ENCODE peak calls at places on chromosomes 13 and 19, in ten cellular contexts. A, J, B, W, X, O, T, I, S and M are unnamed samples. For H3K4me1, the result is how much of the 10 kb centered on the place peaks cover.

GRCh38 chr19:7986321-7987083 is 18.9 kb downstream of the ELAVL1 start:
- DNase-seq in A (no peak), S (no peak), O (no peak), J (no peak), X (no peak), T (no peak), W (no peak), B (no peak), I (no peak), M (no peak)

GRCh38 chr19:31717316-31717715 is 368.1 kb upstream of the TSHZ3 start:
- DNase-seq in W (no peak), O (no peak), T (no peak), B (no peak), X (no peak), A (no peak), J (no peak), I (no peak), S (no peak), M (no peak)

GRCh38 chr19:5691205-5691929 is 1.3 kb downstream of the RPL36 start:
- DNase-seq in X (peak), A (no peak), W (peak), B (no peak), O (no peak), I (peak), T (peak), S (peak), J (no peak), M (no peak)

GRCh38 chr19:55406869-55407624 is 541 bp downstream of the UBE2S start:
- DNase-seq in J (no peak), T (peak), I (peak), B (peak), S (no peak), W (no peak), A (peak), O (no peak), X (peak), M (no peak)

GRCh38 chr13:35988648-35989081 is 142.5 kb downstream of the DCLK1 start:
- DNase-seq in O (no peak), A (no peak), W (no peak), B (no peak), S (no peak), J (no peak), X (no peak), I (no peak), T (no peak), M (no peak)

GRCh38 chr19:6010107-6010506 is 32.2 kb upstream of the RANBP3 start:
- DNase-seq in W (no peak), B (no peak), X (no peak), O (no peak), I (no peak), A (no peak), S (no peak), T (no peak), J (no peak), M (no peak)

GRCh38 chr13:41909524-41909923 is 51.4 kb downstream of the VWA8 start:
- DNase-seq in W (no peak), B (no peak), A (no peak), T (no peak), O (no peak), I (no peak), J (no peak), X (no peak), S (no peak), M (no peak)

GRCh38 chr13:96178759-96179158 is 88.9 kb downstream of the HS6ST3 start:
- DNase-seq in X (no peak), B (no peak), O (no peak), A (no peak), W (no peak), T (no peak), S (no peak), J (no peak), I (no peak), M (no peak)

GRCh38 chr13:22298530-22298929 is 627.7 kb downstream of the FGF9 start:
- DNase-seq in I (no peak), X (no peak), B (no peak), O (no peak), J (no peak), W (peak), S (no peak), A (no peak), T (no peak), M (no peak)

GRCh38 chr13:76709851-76710250 is 176.4 kb downstream of the KCTD12 start:
- DNase-seq in J (no peak), T (no peak), S (no peak), A (no peak), I (no peak), B (no peak), X (no peak), W (no peak), O (no peak), M (no peak)

GRCh38 chr13:112462408-112462807 is 86.3 kb downstream of the SPACA7 start:
- DNase-seq in I (no peak), B (no peak), W (no peak), O (no peak), X (no peak), T (no peak), A (no peak), S (no peak), J (no peak), M (no peak)

GRCh38 chr19:16327911-16328823 is 3.5 kb downstream of the KLF2 start:
- DNase-seq in O (peak), S (no peak), A (peak), I (peak), J (peak), T (peak), X (no peak), B (peak), W (peak), M (peak)

GRCh38 chr13:29969286-29969685 is 118.9 kb upstream of the UBL3 start:
- DNase-seq in J (no peak), S (no peak), A (no peak), O (no peak), T (no peak), W (no peak), I (no peak), X (no peak), B (no peak), M (no peak)

GRCh38 chr19:18802354-18802753 is 11.2 kb upstream of the COMP start:
- DNase-seq in J (no peak), X (peak), O (no peak), S (no peak), A (no peak), W (no peak), B (no peak), T (no peak), I (no peak), M (no peak)

GRCh38 chr13:31172535-31172934 is 10.8 kb upstream of the HSPH1 start:
- DNase-seq in O (no peak), J (no peak), S (no peak), I (no peak), X (no peak), W (no peak), A (no peak), T (no peak), B (no peak), M (no peak)

GRCh38 chr19:5023128-5023571 is 54.2 kb downstream of the KDM4B start:
- DNase-seq in T (no peak), S (no peak), J (no peak), X (no peak), I (no peak), O (no peak), A (no peak), B (no peak), W (no peak), M (no peak)

GRCh38 chr19:41998246-41999020 is 4.4 kb upstream of the ATP1A3 start:
- DNase-seq in A (no peak), I (peak), O (no peak), J (no peak), S (no peak), W (no peak), X (peak), B (no peak), T (peak), M (no peak)

GRCh38 chr13:20824762-20825161 is 51.0 kb upstream of the EEF1AKMT1 start:
- DNase-seq in I (no peak), A (no peak), O (no peak), X (no peak), J (no peak), B (no peak), S (no peak), T (no peak), W (no peak), M (no peak)

GRCh38 chr19:6753178-6754031 is 13.8 kb downstream of the SH2D3A start:
- DNase-seq in T (peak), O (no peak), S (peak), B (peak), A (peak), J (no peak), I (peak), W (peak), X (peak), M (peak)

GRCh38 chr13:92952161-92952560 is 274.4 kb upstream of the GPC6 start:
- DNase-seq in W (no peak), I (no peak), A (no peak), O (no peak), X (no peak), J (no peak), B (no peak), T (no peak), S (no peak), M (no peak)
- H3K4me3 ChIP-seq in W (no peak), I (no peak), A (no peak), O (no peak), X (no peak), J (no peak), B (no peak), T (no peak), S (no peak), M (no peak)

GRCh38 chr13:98492335-98493034 is 84.4 kb downstream of the STK24 start:
- DNase-seq in W (no peak), O (no peak), T (no peak), J (no peak), X (peak), I (no peak), B (no peak), S (no peak), A (no peak), M (no peak)
- H3K4me1 ChIP-seq in W (under half), O (under half), T (half or more), J (under half), X (half or more), I (half or more), B (under half), S (under half), A (under half), M (under half)

DNA sequence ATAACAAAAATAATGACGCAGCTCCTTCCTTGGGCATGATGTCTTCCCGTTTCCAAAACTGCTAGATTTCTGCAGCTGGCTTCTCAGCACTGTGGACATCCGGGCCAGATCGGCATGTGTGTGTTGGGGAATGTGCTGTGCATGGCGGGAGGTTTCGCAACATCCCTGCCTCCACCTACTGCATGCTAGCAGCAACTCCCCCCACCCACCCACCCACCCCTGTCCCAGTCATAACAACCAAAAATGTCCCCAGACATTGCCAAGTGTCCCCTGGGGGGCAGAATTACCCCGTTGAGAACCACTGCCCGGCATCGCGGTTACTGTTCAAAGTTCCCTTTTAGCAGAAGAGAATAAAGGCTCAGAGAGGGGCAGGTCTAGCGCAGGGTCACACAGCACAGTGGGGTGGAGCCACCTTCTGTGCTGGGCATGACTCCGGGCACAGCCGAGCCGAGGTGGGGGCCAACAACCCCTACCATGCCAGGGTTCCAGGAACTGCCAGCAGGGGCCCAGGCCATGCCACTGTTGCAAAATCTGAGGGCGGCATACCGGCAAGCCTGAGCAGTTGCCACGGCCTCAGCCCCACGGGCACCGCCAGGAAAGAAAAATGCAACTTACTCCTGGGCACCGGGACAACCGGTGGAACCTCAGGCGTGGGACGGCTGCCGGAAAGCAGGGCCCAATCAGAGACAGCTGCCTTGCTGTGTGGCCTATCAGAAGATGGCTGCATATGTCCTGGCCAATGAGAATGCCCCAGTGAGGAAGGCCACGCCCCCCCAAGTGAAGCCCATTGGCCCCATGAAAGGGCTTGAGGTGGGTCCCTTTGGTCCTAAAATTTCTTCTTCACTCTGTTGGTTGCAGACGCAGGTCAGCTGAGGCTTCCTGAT is 22.5 kb upstream of the NFIC start:
- DNase-seq in I (peak), J (peak), S (no peak), O (peak), W (no peak), B (peak), X (no peak), A (peak), T (peak), M (peak)
- H3K4me3 ChIP-seq in I (peak), J (peak), S (peak), O (peak), W (no peak), B (peak), X (no peak), A (no peak), T (peak), M (peak)

GRCh38 chr13:98544105-98544710 is 32.7 kb downstream of the STK24 start:
- DNase-seq in J (no peak), A (no peak), I (no peak), W (no peak), B (no peak), S (no peak), O (no peak), X (no peak), T (no peak), M (no peak)
- H3K4me1 ChIP-seq in J (under half), A (under half), I (under half), W (half or more), B (under half), S (half or more), O (under half), X (under half), T (half or more), M (half or more)